ENCODE peak calls at places on chromosome 16, in four cellular contexts. F is lung, T is left lung, L is adrenal gland. Y is an unnamed sample.

GRCh38 chr16:27690604-27691003 is 140.7 kb downstream of the KATNIP start:
- DNase-seq in F (no peak), T (no peak), L (peak; percentile 19), Y (no peak)

GRCh38 chr16:69741519-69741918 is 13.2 kb downstream of the NOB1 start:
- DNase-seq in F (no peak), T (no peak), L (no peak), Y (no peak)

GRCh38 chr16:48963901-48964615 is 317.6 kb downstream of the CBLN1 start:
- DNase-seq in F (no peak), T (no peak), L (no peak), Y (no peak)

GRCh38 chr16:54928016-54928356 is 2.7 kb upstream of the IRX5 start:
- DNase-seq in F (no peak), T (no peak), L (no peak), Y (no peak)

GRCh38 chr16:15576960-15577958 is 65.7 kb downstream of the MARF1 start:
- DNase-seq in F (no peak), T (no peak), L (no peak), Y (peak; percentile 88)

GRCh38 chr16:53865492-53865863 is 161.5 kb downstream of the FTO start:
- DNase-seq in F (no peak), T (no peak), L (no peak), Y (no peak)

GRCh38 chr16:73996624-73997339 is 299.8 kb upstream of the PSMD7 start:
- DNase-seq in F (no peak), T (no peak), L (no peak), Y (no peak)

GRCh38 chr16:2500634-2500936 is 13.2 kb upstream of the ATP6V0C start:
- DNase-seq in F (no peak), T (no peak), L (no peak), Y (no peak)

GRCh38 chr16:87812200-87812656 is 46.4 kb upstream of the KLHDC4 start:
- DNase-seq in F (no peak), T (no peak), L (no peak), Y (no peak)

GRCh38 chr16:87806246-87806607 is 40.4 kb upstream of the KLHDC4 start:
- DNase-seq in F (no peak), T (no peak), L (no peak), Y (no peak)

GRCh38 chr16:87808108-87808507 is 42.3 kb upstream of the KLHDC4 start:
- DNase-seq in F (no peak), T (no peak), L (no peak), Y (no peak)

GRCh38 chr16:87806608-87807546 is 41.1 kb upstream of the KLHDC4 start:
- DNase-seq in F (peak; percentile 62), T (peak; percentile 58), L (peak; percentile 31), Y (no peak)

GRCh38 chr16:87809150-87809902 is 43.5 kb upstream of the KLHDC4 start:
- DNase-seq in F (no peak), T (no peak), L (no peak), Y (no peak)
- H3K4me1 ChIP-seq in F (peaks cover 10% of the 10 kb centered on the region), T (peaks cover 5% of the 10 kb centered on the region), L (peaks cover 7% of the 10 kb centered on the region), Y (no peaks in the 10 kb centered on the region)

GRCh38 chr16:86063696-86064405 is 164.9 kb downstream of the IRF8 start:
- DNase-seq in F (no peak), T (no peak), L (no peak), Y (no peak)

GRCh38 chr16:86061318-86061695 is 162.3 kb downstream of the IRF8 start:
- DNase-seq in F (no peak), T (peak; percentile 24), L (no peak), Y (no peak)

GRCh38 chr16:86061771-86062170 is 162.8 kb downstream of the IRF8 start:
- DNase-seq in F (no peak), T (no peak), L (no peak), Y (peak; percentile 40)

GRCh38 chr16:86060381-86061317 is 161.7 kb downstream of the IRF8 start:
- DNase-seq in F (no peak), T (no peak), L (no peak), Y (no peak)

GRCh38 chr16:86062271-86062965 is 163.5 kb downstream of the IRF8 start:
- DNase-seq in F (no peak), T (no peak), L (no peak), Y (peak; percentile 35)
- TF ChIP-seq CTCF in F (no peak), T (no peak), L (no peak), Y (no peak)

GRCh38 chr16:30777591-30778297 is 9.3 kb downstream of the ZNF629 start:
- DNase-seq in F (no peak), T (no peak), L (no peak), Y (no peak)

GRCh38 chr16:30780021-30780420 is 7.0 kb downstream of the ZNF629 start:
- DNase-seq in F (no peak), T (no peak), L (no peak), Y (no peak)

GRCh38 chr16:30780549-30780948 is 6.5 kb downstream of the ZNF629 start:
- DNase-seq in F (no peak), T (no peak), L (no peak), Y (no peak)

GRCh38 chr16:30779596-30779995 is 7.4 kb downstream of the ZNF629 start:
- DNase-seq in F (no peak), T (no peak), L (no peak), Y (no peak)

DNA sequence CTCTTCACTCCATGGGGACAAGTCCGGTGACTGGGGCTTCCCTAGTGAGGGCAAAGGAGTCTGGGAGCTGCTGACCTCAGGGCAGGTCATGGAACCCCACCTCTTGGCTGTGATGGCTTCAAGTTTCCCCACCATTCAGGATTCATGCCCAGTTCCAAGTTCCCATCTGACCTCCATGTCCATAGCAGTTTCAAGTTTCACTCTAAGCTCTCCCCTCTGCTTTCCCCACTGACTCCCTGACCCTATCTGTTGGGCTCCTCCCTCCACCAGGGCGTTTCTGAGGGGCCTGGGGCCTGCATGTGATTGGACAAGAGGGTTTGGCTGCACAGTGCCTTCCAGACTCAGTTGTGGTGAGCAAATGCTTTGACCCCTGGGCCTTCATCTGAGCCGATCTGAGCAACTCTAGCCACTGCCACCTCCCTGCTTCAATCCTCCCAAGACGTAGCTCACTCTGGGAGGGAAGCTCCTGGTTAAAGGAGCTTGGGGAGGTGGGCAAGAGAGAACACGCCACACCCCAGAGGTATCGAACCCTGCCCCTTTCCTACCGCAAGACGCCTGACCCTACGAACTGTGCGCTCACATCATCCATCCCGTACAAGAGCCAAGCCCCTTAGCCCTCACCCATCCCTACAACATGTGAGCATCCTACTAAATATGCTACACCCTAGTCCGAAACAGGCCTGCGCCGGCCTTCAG is 8.3 kb downstream of the ZNF629 start:
- DNase-seq in F (no peak), T (no peak), L (no peak), Y (no peak)
- H3K27ac ChIP-seq in F (no peak overlapping the region), T (no peak overlapping the region), L (no peak overlapping the region), Y (no peak overlapping the region)

GRCh38 chr16:29809031-29809747 is 2.8 kb upstream of the PRRT2 start:
- DNase-seq in F (no peak), T (no peak), L (no peak), Y (peak; percentile 61)
- H3K4me1 ChIP-seq in F (peaks cover 27% of the 10 kb centered on the region), T (peaks cover 33% of the 10 kb centered on the region), L (peaks cover 34% of the 10 kb centered on the region), Y (peaks cover 5% of the 10 kb centered on the region)

GRCh38 chr16:4515611-4516233 is 22.9 kb downstream of the CDIP1 start:
- DNase-seq in F (no peak), T (no peak), L (no peak), Y (no peak)
- TF ChIP-seq CTCF in F (no peak), T (no peak), L (no peak), Y (no peak)

GRCh38 chr16:81457326-81458133 is 12.9 kb downstream of the CMIP start:
- DNase-seq in F (no peak), T (no peak), L (peak; percentile 66), Y (peak; percentile 75)
- H3K27ac ChIP-seq in F (no peak overlapping the region), T (peak overlapping the region; percentile 26), L (no peak overlapping the region), Y (peak overlapping the region; percentile 83)

GRCh38 chr16:85483424-85483823 is 129.7 kb upstream of the GSE1 start:
- DNase-seq in F (no peak), T (no peak), L (no peak), Y (no peak)
- H3K4me1 ChIP-seq in F (peaks cover 10% of the 10 kb centered on the region), T (peaks cover 2% of the 10 kb centered on the region), L (no peaks in the 10 kb centered on the region), Y (no peaks in the 10 kb centered on the region)

DNA sequence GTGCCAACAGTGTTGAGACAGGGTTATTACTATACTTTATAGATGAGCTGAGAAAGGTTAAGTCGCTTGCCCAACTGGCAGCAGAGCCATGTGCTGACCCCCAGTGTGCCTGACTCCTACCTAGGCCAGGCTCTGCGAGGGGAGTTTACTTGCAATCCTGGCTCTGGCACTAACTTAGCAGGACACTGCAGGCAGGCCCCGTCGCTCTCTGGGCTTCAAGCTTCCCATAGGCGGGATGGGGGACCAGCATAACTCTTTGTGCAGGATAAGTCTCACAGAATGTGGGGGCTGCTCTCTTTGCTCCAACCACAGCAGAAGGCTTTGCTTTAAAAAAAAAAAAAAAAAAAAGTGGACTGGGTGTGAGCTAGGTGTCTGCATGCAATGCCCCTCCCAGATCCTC is 102.7 kb downstream of the GNAO1 start:
- DNase-seq in F (no peak), T (no peak), L (no peak), Y (no peak)
- TF ChIP-seq CTCF in F (no peak), T (no peak), L (no peak), Y (no peak)

GRCh38 chr16:65069766-65070165 is 52.1 kb downstream of the CDH11 start:
- DNase-seq in F (no peak), T (no peak), L (no peak), Y (no peak)
- H3K27ac ChIP-seq in F (no peak overlapping the region), T (no peak overlapping the region), L (no peak overlapping the region), Y (no peak overlapping the region)

GRCh38 chr16:67669499-67670101 is 3.0 kb downstream of the C16orf86 start:
- DNase-seq in F (no peak), T (no peak), L (no peak), Y (no peak)
- H3K4me1 ChIP-seq in F (peaks cover 19% of the 10 kb centered on the region), T (peaks cover 39% of the 10 kb centered on the region), L (peaks cover 21% of the 10 kb centered on the region), Y (peaks cover 12% of the 10 kb centered on the region)